ENCODE peak calls at places on chromosomes 6 and 20, in seven cellular contexts. One of them, this sample, is unnamed.
A peak's percentile ranks its signal among the peaks of the same experiment; 100 is the strongest.

GRCh38 chr20:32539817-32540675 is 45.1 kb downstream of the NOL4L start:
- DNase-seq in WERI-Rb-1: no peak
- DNase-seq in fibroblast of pulmonary artery: no peak
- DNase-seq in astrocyte of the spinal cord: no peak
- DNase-seq in BJ: no peak
- DNase-seq in adrenal gland: no peak
- DNase-seq in mammary epithelial cell: no peak
- DNase-seq in this sample: no peak

GRCh38 chr20:40470313-40471260 is 218.4 kb downstream of the MAFB start:
- DNase-seq in BJ: no peak
- DNase-seq in WERI-Rb-1: no peak
- DNase-seq in fibroblast of pulmonary artery: no peak
- DNase-seq in mammary epithelial cell: no peak
- DNase-seq in adrenal gland: peak; percentile 18
- DNase-seq in astrocyte of the spinal cord: no peak
- DNase-seq in this sample: no peak

GRCh38 chr20:55472704-55473103 is 532.6 kb downstream of the CBLN4 start:
- DNase-seq in mammary epithelial cell: no peak
- DNase-seq in astrocyte of the spinal cord: no peak
- DNase-seq in BJ: no peak
- DNase-seq in fibroblast of pulmonary artery: no peak
- DNase-seq in adrenal gland: no peak
- DNase-seq in WERI-Rb-1: no peak
- DNase-seq in this sample: no peak

GRCh38 chr6:2775003-2775402 is 9.8 kb downstream of the WRNIP1 start:
- DNase-seq in mammary epithelial cell: no peak
- DNase-seq in BJ: no peak
- DNase-seq in fibroblast of pulmonary artery: no peak
- DNase-seq in adrenal gland: no peak
- DNase-seq in WERI-Rb-1: no peak
- DNase-seq in astrocyte of the spinal cord: no peak
- DNase-seq in this sample: no peak

GRCh38 chr6:106547053-106547414 is 82.3 kb downstream of the RTN4IP1 start:
- DNase-seq in BJ: no peak
- DNase-seq in fibroblast of pulmonary artery: peak; percentile 41
- DNase-seq in adrenal gland: no peak
- DNase-seq in WERI-Rb-1: no peak
- DNase-seq in astrocyte of the spinal cord: no peak
- DNase-seq in mammary epithelial cell: no peak
- DNase-seq in this sample: peak; percentile 75

GRCh38 chr20:472137-472846 is 10.0 kb upstream of the TBC1D20 start:
- DNase-seq in fibroblast of pulmonary artery: no peak
- DNase-seq in astrocyte of the spinal cord: no peak
- DNase-seq in adrenal gland: no peak
- DNase-seq in WERI-Rb-1: no peak
- DNase-seq in BJ: no peak
- DNase-seq in mammary epithelial cell: no peak
- DNase-seq in this sample: no peak

GRCh38 chr6:124055986-124056385 is 252.3 kb downstream of the NKAIN2 start:
- DNase-seq in WERI-Rb-1: no peak
- DNase-seq in mammary epithelial cell: no peak
- DNase-seq in fibroblast of pulmonary artery: no peak
- DNase-seq in BJ: no peak
- DNase-seq in astrocyte of the spinal cord: no peak
- DNase-seq in adrenal gland: no peak
- DNase-seq in this sample: no peak

GRCh38 chr6:13487122-13488014 is at the start of gene GFOD1:
- DNase-seq in adrenal gland: peak; percentile 86
- DNase-seq in astrocyte of the spinal cord: peak; percentile 85
- DNase-seq in fibroblast of pulmonary artery: peak; percentile 87
- DNase-seq in BJ: peak; percentile 31
- DNase-seq in mammary epithelial cell: peak; percentile 85
- DNase-seq in WERI-Rb-1: peak; percentile 95
- DNase-seq in this sample: peak; percentile 83

GRCh38 chr20:51531141-51531710 is 11.3 kb downstream of the NFATC2 start:
- DNase-seq in astrocyte of the spinal cord: peak; percentile 57
- DNase-seq in mammary epithelial cell: peak; percentile 96
- DNase-seq in BJ: no peak
- DNase-seq in WERI-Rb-1: no peak
- DNase-seq in fibroblast of pulmonary artery: no peak
- DNase-seq in adrenal gland: no peak
- DNase-seq in this sample: no peak

GRCh38 chr20:57770852-57771746 is 61.3 kb upstream of the PMEPA1 start:
- DNase-seq in adrenal gland: no peak
- DNase-seq in BJ: no peak
- DNase-seq in astrocyte of the spinal cord: no peak
- DNase-seq in mammary epithelial cell: no peak
- DNase-seq in WERI-Rb-1: no peak
- DNase-seq in fibroblast of pulmonary artery: no peak
- DNase-seq in this sample: no peak

GRCh38 chr6:150575840-150576239 is 23.8 kb upstream of the PLEKHG1 start:
- DNase-seq in adrenal gland: no peak
- DNase-seq in fibroblast of pulmonary artery: no peak
- DNase-seq in BJ: no peak
- DNase-seq in astrocyte of the spinal cord: no peak
- DNase-seq in mammary epithelial cell: no peak
- DNase-seq in WERI-Rb-1: no peak
- DNase-seq in this sample: no peak

GRCh38 chr6:129817821-129818220 is 43.3 kb downstream of the TMEM244 start:
- DNase-seq in fibroblast of pulmonary artery: no peak
- DNase-seq in adrenal gland: no peak
- DNase-seq in BJ: no peak
- DNase-seq in WERI-Rb-1: no peak
- DNase-seq in astrocyte of the spinal cord: no peak
- DNase-seq in mammary epithelial cell: no peak
- DNase-seq in this sample: no peak

GRCh38 chr6:56540232-56540631 is 102.5 kb downstream of the DST start:
- DNase-seq in mammary epithelial cell: no peak
- DNase-seq in BJ: no peak
- DNase-seq in fibroblast of pulmonary artery: no peak
- DNase-seq in WERI-Rb-1: no peak
- DNase-seq in adrenal gland: no peak
- DNase-seq in astrocyte of the spinal cord: no peak
- DNase-seq in this sample: no peak

GRCh38 chr6:56541736-56542366 is 100.8 kb downstream of the DST start:
- DNase-seq in astrocyte of the spinal cord: no peak
- DNase-seq in BJ: no peak
- DNase-seq in WERI-Rb-1: no peak
- DNase-seq in fibroblast of pulmonary artery: no peak
- DNase-seq in mammary epithelial cell: no peak
- DNase-seq in adrenal gland: no peak
- DNase-seq in this sample: no peak

GRCh38 chr6:56542367-56543331 is 100.0 kb downstream of the DST start:
- DNase-seq in BJ: peak; percentile 95
- DNase-seq in fibroblast of pulmonary artery: peak; percentile 98
- DNase-seq in mammary epithelial cell: peak; percentile 99
- DNase-seq in WERI-Rb-1: peak; percentile 100
- DNase-seq in adrenal gland: peak; percentile 97
- DNase-seq in astrocyte of the spinal cord: peak; percentile 99
- DNase-seq in this sample: peak; percentile 97

GRCh38 chr6:56539503-56540105 is 103.1 kb downstream of the DST start:
- DNase-seq in mammary epithelial cell: no peak
- DNase-seq in BJ: no peak
- DNase-seq in astrocyte of the spinal cord: no peak
- DNase-seq in WERI-Rb-1: no peak
- DNase-seq in fibroblast of pulmonary artery: no peak
- DNase-seq in adrenal gland: no peak
- DNase-seq in this sample: no peak

DNA sequence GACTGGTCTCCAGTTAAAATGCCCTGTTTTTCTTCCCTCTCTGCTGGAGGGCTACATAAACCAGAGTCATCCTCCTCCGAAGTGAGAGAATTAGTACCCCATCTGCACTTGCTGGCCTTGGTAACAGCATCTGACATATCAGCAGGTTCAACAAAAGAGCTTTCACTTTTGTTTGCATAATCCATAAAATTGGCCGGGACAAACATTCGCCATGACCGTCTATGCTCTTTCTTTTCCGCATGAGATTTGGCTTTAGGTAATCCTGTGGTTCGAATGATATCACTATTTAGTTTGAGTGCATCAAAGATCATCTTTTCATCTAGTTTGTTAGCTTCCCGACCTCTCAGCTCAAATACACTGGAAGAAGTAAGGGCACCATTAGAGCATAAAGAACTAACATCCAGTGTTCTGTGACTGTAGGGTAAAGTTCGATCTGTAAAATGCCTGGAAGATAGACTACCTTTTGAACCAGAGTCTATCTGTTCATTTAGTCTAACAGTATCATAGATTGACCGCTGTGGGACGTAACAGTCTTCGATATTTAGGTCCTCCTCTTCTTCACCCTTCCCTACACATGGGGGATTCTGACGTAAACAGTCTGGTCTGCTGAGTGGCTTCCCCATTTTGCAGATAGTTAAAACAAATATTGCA is 101.6 kb downstream of the DST start:
- DNase-seq in mammary epithelial cell: no peak
- DNase-seq in adrenal gland: no peak
- DNase-seq in fibroblast of pulmonary artery: no peak
- DNase-seq in WERI-Rb-1: no peak
- DNase-seq in astrocyte of the spinal cord: no peak
- DNase-seq in BJ: no peak
- DNase-seq in this sample: no peak
- H3K4me3 ChIP-seq in mammary epithelial cell: peak overlapping the region; percentile 55
- H3K4me3 ChIP-seq in adrenal gland: no peak overlapping the region
- H3K4me3 ChIP-seq in fibroblast of pulmonary artery: peak overlapping the region; percentile 73
- H3K4me3 ChIP-seq in WERI-Rb-1: peak overlapping the region; percentile 74
- H3K4me3 ChIP-seq in astrocyte of the spinal cord: peak overlapping the region; percentile 58
- H3K4me3 ChIP-seq in BJ: peak overlapping the region; percentile 59
- H3K4me3 ChIP-seq in this sample: peak overlapping the region; percentile 2

GRCh38 chr6:38572186-38572813 is 67.4 kb downstream of the BTBD9 start:
- DNase-seq in mammary epithelial cell: no peak
- DNase-seq in WERI-Rb-1: no peak
- DNase-seq in BJ: no peak
- DNase-seq in fibroblast of pulmonary artery: no peak
- DNase-seq in adrenal gland: no peak
- DNase-seq in astrocyte of the spinal cord: no peak
- DNase-seq in this sample: no peak

GRCh38 chr6:38567436-38567835 is 72.3 kb downstream of the BTBD9 start:
- DNase-seq in BJ: no peak
- DNase-seq in mammary epithelial cell: peak; percentile 62
- DNase-seq in fibroblast of pulmonary artery: peak; percentile 90
- DNase-seq in WERI-Rb-1: no peak
- DNase-seq in astrocyte of the spinal cord: peak; percentile 90
- DNase-seq in adrenal gland: peak; percentile 78
- DNase-seq in this sample: peak; percentile 94

GRCh38 chr6:38571721-38572120 is 68.0 kb downstream of the BTBD9 start:
- DNase-seq in adrenal gland: no peak
- DNase-seq in WERI-Rb-1: no peak
- DNase-seq in fibroblast of pulmonary artery: no peak
- DNase-seq in astrocyte of the spinal cord: no peak
- DNase-seq in mammary epithelial cell: no peak
- DNase-seq in BJ: no peak
- DNase-seq in this sample: no peak

GRCh38 chr6:38573800-38574395 is 65.8 kb downstream of the BTBD9 start:
- DNase-seq in WERI-Rb-1: no peak
- DNase-seq in astrocyte of the spinal cord: no peak
- DNase-seq in mammary epithelial cell: no peak
- DNase-seq in adrenal gland: no peak
- DNase-seq in fibroblast of pulmonary artery: no peak
- DNase-seq in BJ: no peak
- DNase-seq in this sample: no peak

DNA sequence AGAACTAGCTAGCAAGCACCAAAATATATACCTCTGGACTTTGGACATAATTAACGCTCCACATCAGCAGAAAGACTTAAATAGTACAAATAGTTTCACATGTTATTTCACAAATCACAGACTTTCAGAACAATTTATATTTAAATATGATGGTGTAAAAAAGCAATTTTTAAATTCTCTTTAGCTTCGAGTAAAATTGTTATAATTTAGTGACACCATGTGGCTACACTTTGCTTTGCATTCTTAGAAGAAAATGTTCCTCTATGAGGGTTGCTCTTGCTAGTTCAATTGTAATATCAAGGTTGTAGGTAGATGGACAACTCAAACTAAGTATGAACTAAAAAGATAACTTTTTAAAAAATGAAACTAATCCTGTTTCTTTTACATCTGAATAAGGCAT is 69.0 kb downstream of the BTBD9 start:
- DNase-seq in WERI-Rb-1: no peak
- DNase-seq in BJ: no peak
- DNase-seq in fibroblast of pulmonary artery: peak; percentile 53
- DNase-seq in astrocyte of the spinal cord: peak; percentile 46
- DNase-seq in mammary epithelial cell: no peak
- DNase-seq in adrenal gland: no peak
- DNase-seq in this sample: peak; percentile 41
- TF ChIP-seq CTCF in WERI-Rb-1: peak; percentile 25
- TF ChIP-seq CTCF in BJ: peak; percentile 41
- TF ChIP-seq CTCF in fibroblast of pulmonary artery: peak; percentile 48
- TF ChIP-seq CTCF in astrocyte of the spinal cord: peak; percentile 50
- TF ChIP-seq CTCF in mammary epithelial cell: peak; percentile 21
- TF ChIP-seq CTCF in adrenal gland: no peak
- TF ChIP-seq CTCF in this sample: peak; percentile 33

GRCh38 chr6:122997541-122998150 is 1.6 kb downstream of the CLVS2 start:
- DNase-seq in mammary epithelial cell: no peak
- DNase-seq in fibroblast of pulmonary artery: no peak
- DNase-seq in BJ: no peak
- DNase-seq in WERI-Rb-1: no peak
- DNase-seq in astrocyte of the spinal cord: no peak
- DNase-seq in adrenal gland: no peak
- DNase-seq in this sample: no peak
- H3K4me3 ChIP-seq in mammary epithelial cell: no peak overlapping the region
- H3K4me3 ChIP-seq in fibroblast of pulmonary artery: no peak overlapping the region
- H3K4me3 ChIP-seq in BJ: no peak overlapping the region
- H3K4me3 ChIP-seq in WERI-Rb-1: no peak overlapping the region
- H3K4me3 ChIP-seq in astrocyte of the spinal cord: no peak overlapping the region
- H3K4me3 ChIP-seq in adrenal gland: no peak overlapping the region
- H3K4me3 ChIP-seq in this sample: no peak overlapping the region

GRCh38 chr20:48350291-48350988 is 477.4 kb downstream of the PREX1 start:
- DNase-seq in BJ: no peak
- DNase-seq in mammary epithelial cell: no peak
- DNase-seq in astrocyte of the spinal cord: no peak
- DNase-seq in WERI-Rb-1: no peak
- DNase-seq in fibroblast of pulmonary artery: peak; percentile 10
- DNase-seq in adrenal gland: no peak
- DNase-seq in this sample: no peak
- TF ChIP-seq CTCF in BJ: no peak
- TF ChIP-seq CTCF in mammary epithelial cell: peak; percentile 10
- TF ChIP-seq CTCF in astrocyte of the spinal cord: peak; percentile 10
- TF ChIP-seq CTCF in WERI-Rb-1: peak; percentile 72
- TF ChIP-seq CTCF in fibroblast of pulmonary artery: peak; percentile 8
- TF ChIP-seq CTCF in adrenal gland: no peak
- TF ChIP-seq CTCF in this sample: no peak

DNA sequence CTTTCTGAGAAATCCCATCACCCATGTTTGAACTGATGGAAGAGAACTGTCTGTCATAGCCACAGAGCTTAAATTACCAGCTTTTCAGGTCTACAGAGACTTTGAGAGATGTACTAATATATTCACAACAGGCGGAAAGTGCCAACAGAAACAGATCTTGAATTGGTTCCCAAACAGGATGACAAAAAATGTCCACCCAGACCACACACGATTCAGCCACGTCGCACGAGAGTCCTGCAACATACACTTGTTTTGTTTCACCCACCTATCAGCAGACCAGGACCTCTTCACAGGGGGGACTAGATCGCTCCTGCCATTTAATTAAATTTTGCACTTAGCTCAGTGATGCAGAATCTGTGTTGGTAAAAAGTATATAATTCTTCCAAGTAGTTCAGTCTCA is 187.1 kb upstream of the CEP162 start:
- DNase-seq in WERI-Rb-1: no peak
- DNase-seq in astrocyte of the spinal cord: no peak
- DNase-seq in BJ: no peak
- DNase-seq in fibroblast of pulmonary artery: no peak
- DNase-seq in mammary epithelial cell: no peak
- DNase-seq in adrenal gland: no peak
- DNase-seq in this sample: no peak
- H3K4me3 ChIP-seq in WERI-Rb-1: no peak overlapping the region
- H3K4me3 ChIP-seq in astrocyte of the spinal cord: no peak overlapping the region
- H3K4me3 ChIP-seq in BJ: no peak overlapping the region
- H3K4me3 ChIP-seq in fibroblast of pulmonary artery: no peak overlapping the region
- H3K4me3 ChIP-seq in mammary epithelial cell: no peak overlapping the region
- H3K4me3 ChIP-seq in adrenal gland: no peak overlapping the region
- H3K4me3 ChIP-seq in this sample: no peak overlapping the region